ENCODE peak calls at places on chromosomes 5 and 9, in eight cellular contexts. J is brain microvascular endothelial cell, K is IMR-90, O is neuronal stem cell, R is uterus, I is mesendoderm, E is cardiac muscle cell, L is GM23338. X is an unnamed sample.

GRCh38 chr5:125484272-125485002 is 738.0 kb upstream of the ZNF608 start:
- DNase-seq in J (peak; percentile 69), K (peak; percentile 93), O (no peak), R (peak; percentile 82), I (no peak), E (peak; percentile 94), L (no peak), X (peak; percentile 76)

GRCh38 chr9:93008457-93008856 is 50.0 kb upstream of the SUSD3 start:
- DNase-seq in J (no peak), K (no peak), O (no peak), R (no peak), I (no peak), E (no peak), L (no peak), X (no peak)

GRCh38 chr5:20559845-20560244 is 571.8 kb upstream of the CDH18 start:
- DNase-seq in J (no peak), K (no peak), O (no peak), R (no peak), I (no peak), E (no peak), L (no peak), X (no peak)

GRCh38 chr9:16656432-16657169 is 213.9 kb downstream of the BNC2 start:
- DNase-seq in J (no peak), K (peak; percentile 55), O (no peak), R (no peak), I (no peak), E (no peak), L (no peak), X (peak; percentile 4)

GRCh38 chr9:116073826-116074225 is 79.8 kb upstream of the PAPPA start:
- DNase-seq in J (peak; percentile 16), K (peak; percentile 67), O (no peak), R (peak; percentile 17), I (no peak), E (peak; percentile 72), L (no peak), X (peak; percentile 64)

GRCh38 chr5:98927242-98927987 is 1.4 kb downstream of the CHD1 start:
- DNase-seq in J (peak; percentile 56), K (peak; percentile 77), O (peak; percentile 21), R (peak; percentile 65), I (peak; percentile 62), E (peak; percentile 81), L (peak; percentile 45), X (peak; percentile 71)

GRCh38 chr9:6000955-6001354 is 14.5 kb downstream of the RANBP6 start:
- DNase-seq in J (no peak), K (no peak), O (no peak), R (no peak), I (no peak), E (no peak), L (peak; percentile 1), X (no peak)

GRCh38 chr9:18896531-18897179 is 136.4 kb downstream of the SAXO1 start:
- DNase-seq in J (peak; percentile 19), K (no peak), O (no peak), R (no peak), I (no peak), E (no peak), L (no peak), X (no peak)

GRCh38 chr5:15646351-15646750 is 146.4 kb downstream of the FBXL7 start:
- DNase-seq in J (no peak), K (no peak), O (no peak), R (no peak), I (no peak), E (no peak), L (no peak), X (no peak)

GRCh38 chr5:175642998-175643397 is 14.9 kb upstream of the HRH2 start:
- DNase-seq in J (no peak), K (no peak), O (no peak), R (no peak), I (no peak), E (no peak), L (no peak), X (no peak)

GRCh38 chr5:158801286-158801685 is 298.4 kb downstream of the EBF1 start:
- DNase-seq in J (no peak), K (no peak), O (no peak), R (no peak), I (no peak), E (no peak), L (no peak), X (no peak)

GRCh38 chr5:136235316-136235715 is 42.4 kb upstream of the SMIM32 start:
- DNase-seq in J (no peak), K (no peak), O (no peak), R (no peak), I (no peak), E (no peak), L (no peak), X (peak; percentile 56)

GRCh38 chr5:56640763-56641406 is 174.5 kb upstream of the MAP3K1 start:
- DNase-seq in J (no peak), K (no peak), O (no peak), R (no peak), I (no peak), E (no peak), L (no peak), X (no peak)

GRCh38 chr5:7876867-7877266 is 7.9 kb downstream of the MTRR start:
- DNase-seq in J (peak; percentile 65), K (peak; percentile 75), O (no peak), R (no peak), I (no peak), E (peak; percentile 32), L (no peak), X (peak; percentile 89)

GRCh38 chr5:54581831-54582548 is 64.4 kb downstream of the SNX18 start:
- DNase-seq in J (no peak), K (peak; percentile 36), O (no peak), R (no peak), I (no peak), E (peak; percentile 73), L (no peak), X (no peak)

GRCh38 chr5:124986667-124987066 is 240.2 kb upstream of the ZNF608 start:
- DNase-seq in J (no peak), K (no peak), O (no peak), R (no peak), I (no peak), E (no peak), L (no peak), X (peak; percentile 45)

GRCh38 chr5:6194906-6195612 is 183.3 kb downstream of the MED10 start:
- DNase-seq in J (no peak), K (no peak), O (no peak), R (no peak), I (no peak), E (no peak), L (no peak), X (no peak)

GRCh38 chr9:129343119-129343696 is 165.1 kb upstream of the IER5L start:
- DNase-seq in J (no peak), K (no peak), O (no peak), R (no peak), I (no peak), E (no peak), L (no peak), X (no peak)

GRCh38 chr9:68795411-68795810 is 90.4 kb downstream of the PIP5K1B start:
- DNase-seq in J (no peak), K (no peak), O (no peak), R (no peak), I (no peak), E (no peak), L (no peak), X (no peak)

GRCh38 chr5:170644501-170644900 is 139.0 kb upstream of the GABRP start:
- DNase-seq in J (no peak), K (no peak), O (no peak), R (no peak), I (no peak), E (no peak), L (no peak), X (no peak)

GRCh38 chr5:125045647-125046046 is 299.2 kb upstream of the ZNF608 start:
- DNase-seq in J (no peak), K (peak; percentile 54), O (no peak), R (no peak), I (no peak), E (no peak), L (no peak), X (peak; percentile 81)

GRCh38 chr5:154478224-154478565 is at the start of gene HAND1:
- DNase-seq in J (no peak), K (no peak), O (peak; percentile 80), R (peak; percentile 31), I (peak; percentile 98), E (no peak), L (peak; percentile 96), X (no peak)
- H3K27me3 ChIP-seq in J (peaks cover 96% of the 10 kb centered on the region), K (peaks cover 99% of the 10 kb centered on the region), O (peaks cover 100% of the 10 kb centered on the region), R (peaks cover 96% of the 10 kb centered on the region), I (peaks cover 56% of the 10 kb centered on the region), E (peaks cover 93% of the 10 kb centered on the region), L (peaks cover 100% of the 10 kb centered on the region), X (peaks cover 89% of the 10 kb centered on the region)

DNA sequence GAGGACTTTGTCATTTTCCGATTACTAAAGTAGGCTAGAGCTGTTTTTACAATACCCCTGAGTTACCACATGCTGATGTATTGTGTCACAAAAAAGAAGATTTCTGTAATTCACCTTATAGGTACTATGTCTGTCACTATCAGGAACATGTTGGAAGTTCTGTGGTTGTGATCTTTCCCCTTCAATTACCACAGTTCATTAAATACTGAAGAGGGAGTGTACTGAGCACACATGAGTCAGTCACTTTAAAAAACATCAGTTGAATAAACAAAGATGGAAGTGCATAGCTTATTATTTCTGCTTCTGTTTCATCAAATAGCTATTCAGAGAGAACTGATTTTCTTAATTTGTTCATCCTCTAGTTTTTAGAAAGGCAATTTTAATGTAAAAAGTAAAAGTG is 31.7 kb downstream of the AP3S1 start:
- DNase-seq in J (peak; percentile 18), K (peak; percentile 76), O (no peak), R (no peak), I (no peak), E (no peak), L (no peak), X (peak; percentile 86)
- H3K27me3 ChIP-seq in J (no peaks in the 10 kb centered on the region), K (no peaks in the 10 kb centered on the region), O (no peaks in the 10 kb centered on the region), R (no peaks in the 10 kb centered on the region), I (no peaks in the 10 kb centered on the region), E (no peaks in the 10 kb centered on the region), L (no peaks in the 10 kb centered on the region), X (no peaks in the 10 kb centered on the region)

DNA sequence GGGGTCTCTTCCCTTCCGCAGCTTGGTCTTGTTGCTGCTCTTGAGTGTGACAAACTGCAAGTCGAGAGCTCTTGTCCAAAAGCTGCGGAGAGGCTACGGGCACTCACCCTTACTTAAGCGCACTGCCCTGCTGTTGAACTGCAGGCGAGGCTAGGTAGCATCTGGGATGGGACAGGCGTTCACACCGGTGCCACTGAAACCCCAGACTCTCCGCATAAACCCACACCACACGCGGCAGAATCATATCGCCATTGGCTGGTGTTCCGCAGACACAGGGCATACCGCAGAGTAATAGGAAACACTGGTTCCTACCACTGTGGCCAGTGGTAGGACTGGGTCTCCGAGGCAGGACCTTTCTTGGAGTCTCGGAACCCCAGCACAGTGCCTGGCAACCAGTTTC is 2.2 kb upstream of the NPR3 start:
- DNase-seq in J (no peak), K (no peak), O (peak; percentile 27), R (no peak), I (peak; percentile 38), E (no peak), L (peak; percentile 42), X (no peak)
- H3K27me3 ChIP-seq in J (no peaks in the 10 kb centered on the region), K (no peaks in the 10 kb centered on the region), O (peaks cover 60% of the 10 kb centered on the region), R (no peaks in the 10 kb centered on the region), I (peaks cover 38% of the 10 kb centered on the region), E (peaks cover 82% of the 10 kb centered on the region), L (peaks cover 65% of the 10 kb centered on the region), X (peaks cover 16% of the 10 kb centered on the region)

DNA sequence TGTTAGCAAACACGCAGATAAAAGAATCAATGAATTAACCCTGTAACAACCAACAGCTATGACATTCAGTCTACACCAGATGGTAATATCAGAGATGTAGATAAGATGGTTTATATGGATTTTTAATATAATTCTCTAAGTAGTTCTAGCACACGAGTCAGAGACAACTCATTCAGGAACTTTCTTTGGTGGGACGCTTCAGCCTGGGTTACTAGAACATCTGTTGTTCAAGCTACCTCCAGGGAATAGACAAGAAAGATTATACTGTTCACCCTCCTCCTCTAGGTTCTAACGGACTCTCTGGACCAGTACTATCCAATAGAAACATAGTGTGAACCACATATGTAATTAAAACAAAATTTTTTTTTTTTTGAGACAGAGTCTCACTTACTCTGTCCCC is 73.8 kb downstream of the RAPGEF1 start:
- DNase-seq in J (no peak), K (peak; percentile 55), O (no peak), R (no peak), I (no peak), E (no peak), L (no peak), X (no peak)
- H3K27me3 ChIP-seq in J (no peaks in the 10 kb centered on the region), K (no peaks in the 10 kb centered on the region), O (no peaks in the 10 kb centered on the region), R (no peaks in the 10 kb centered on the region), I (no peaks in the 10 kb centered on the region), E (no peaks in the 10 kb centered on the region), L (no peaks in the 10 kb centered on the region), X (no peaks in the 10 kb centered on the region)